ENCODE peak calls at places on chromosomes 4 and X, in five cellular contexts. X is Peyer's patch, K is breast epithelium, I is heart left ventricle, W is heart right ventricle. N is an unnamed sample. For H3K36me3 and H3K27me3, the result is how much of the 10 kb centered on the place peaks cover.

GRCh38 chr4:88522702-88523324 is 763 bp downstream of the PYURF start:
- DNase-seq in X (peak), K (no peak), I (peak), W (peak), N (peak)

GRCh38 chrX:70444326-70445196 is at the start of gene DLG3:
- DNase-seq in X (peak), K (no peak), I (no peak), W (no peak), N (no peak)

GRCh38 chrX:6026980-6027379 is 201.7 kb downstream of the NLGN4X start:
- DNase-seq in X (no peak), K (no peak), I (no peak), W (no peak), N (no peak)

GRCh38 chr4:27218013-27218412 is 357.4 kb downstream of the STIM2 start:
- DNase-seq in X (no peak), K (no peak), I (no peak), W (no peak), N (no peak)

GRCh38 chr4:7108660-7109059 is 40.8 kb upstream of the GRPEL1 start:
- DNase-seq in X (no peak), K (no peak), I (no peak), W (no peak), N (no peak)

GRCh38 chr4:91426725-91427124 is 877.0 kb upstream of the GRID2 start:
- DNase-seq in X (no peak), K (no peak), I (no peak), W (no peak), N (no peak)

GRCh38 chrX:50691820-50692219 is 122.2 kb downstream of the SHROOM4 start:
- DNase-seq in X (no peak), K (no peak), I (no peak), W (no peak), N (no peak)

GRCh38 chr4:73683033-73683432 is 57.3 kb upstream of the CXCL8 start:
- DNase-seq in X (no peak), K (no peak), I (no peak), W (no peak), N (no peak)

GRCh38 chr4:150581611-150582010 is 340 bp upstream of the MAB21L2 start:
- DNase-seq in X (no peak), K (no peak), I (no peak), W (no peak), N (no peak)

GRCh38 chrX:149961572-149961971 is 23.3 kb upstream of the EOLA2 start:
- DNase-seq in X (no peak), K (no peak), I (no peak), W (no peak), N (no peak)

GRCh38 chr4:153458969-153459368 is 7.2 kb upstream of the TMEM131L start:
- DNase-seq in X (no peak), K (no peak), I (no peak), W (no peak), N (no peak)

GRCh38 chrX:154516655-154517100 is 646 bp upstream of the FAM3A start:
- DNase-seq in X (no peak), K (no peak), I (no peak), W (no peak), N (no peak)

GRCh38 chr4:113276448-113277158 is 227.2 kb downstream of the ANK2 start:
- DNase-seq in X (no peak), K (no peak), I (peak), W (no peak), N (no peak)

GRCh38 chrX:46978341-46979291 is 66.4 kb downstream of the JADE3 start:
- DNase-seq in X (peak), K (peak), I (peak), W (peak), N (peak)

GRCh38 chrX:67543818-67544217 is at the start of gene AR:
- DNase-seq in X (no peak), K (peak), I (peak), W (peak), N (peak)

GRCh38 chrX:39709364-39709763 is 388.4 kb downstream of the BCOR start:
- DNase-seq in X (no peak), K (no peak), I (no peak), W (no peak), N (no peak)

GRCh38 chr4:6772223-6772928 is 10.2 kb upstream of the KIAA0232 start:
- DNase-seq in X (no peak), K (peak), I (no peak), W (no peak), N (no peak)

GRCh38 chr4:146521543-146522097 is at the start of gene SLC10A7:
- DNase-seq in X (peak), K (peak), I (peak), W (peak), N (peak)

GRCh38 chr4:7485096-7485495 is 50.4 kb upstream of the PSAPL1 start:
- DNase-seq in X (no peak), K (no peak), I (no peak), W (no peak), N (peak)

DNA sequence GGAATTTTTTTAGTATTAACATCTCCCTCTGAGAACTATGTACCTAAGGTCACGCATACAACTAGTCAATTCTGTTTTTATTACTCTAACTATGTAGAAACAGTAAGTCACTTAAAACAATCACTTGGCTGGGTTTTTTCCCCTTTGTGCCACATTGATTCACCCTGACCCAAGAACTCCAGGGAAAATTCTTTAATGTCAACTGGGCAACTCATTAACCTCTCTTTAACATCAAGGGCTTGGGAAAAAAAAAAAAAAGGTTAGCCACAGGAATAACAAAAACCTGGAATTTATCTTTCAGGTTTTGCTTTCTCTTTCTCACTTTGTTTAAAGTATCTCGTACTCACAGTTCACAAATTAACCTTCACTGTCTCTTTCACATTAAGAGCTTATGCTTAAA is 8.1 kb downstream of the RPL9 start:
- DNase-seq in X (no peak), K (no peak), I (no peak), W (no peak), N (no peak)
- H3K36me3 ChIP-seq in X (under half), K (under half), I (half or more), W (half or more), N (half or more)

DNA sequence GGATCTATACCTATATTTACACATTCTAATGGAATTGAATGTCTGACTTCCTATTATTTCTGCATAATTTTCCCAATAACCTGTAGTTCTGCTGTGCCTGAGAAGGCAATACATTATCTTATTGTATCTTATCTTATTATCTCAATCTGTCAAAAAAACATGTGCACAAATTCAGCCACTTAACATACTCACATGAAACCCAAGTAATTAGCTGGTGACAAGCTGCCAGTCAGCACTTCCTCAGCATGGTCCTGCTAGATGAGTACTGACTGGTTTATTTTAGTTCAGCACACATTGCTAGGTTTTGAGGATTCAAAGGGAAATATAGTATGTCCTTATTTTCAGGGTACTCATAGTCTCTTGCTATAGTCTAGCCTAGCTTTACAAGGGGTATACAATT is 17.9 kb upstream of the FGG start:
- DNase-seq in X (no peak), K (no peak), I (no peak), W (no peak), N (no peak)
- H3K27me3 ChIP-seq in X (under half), K (under half), I (half or more), W (under half), N (under half)

DNA sequence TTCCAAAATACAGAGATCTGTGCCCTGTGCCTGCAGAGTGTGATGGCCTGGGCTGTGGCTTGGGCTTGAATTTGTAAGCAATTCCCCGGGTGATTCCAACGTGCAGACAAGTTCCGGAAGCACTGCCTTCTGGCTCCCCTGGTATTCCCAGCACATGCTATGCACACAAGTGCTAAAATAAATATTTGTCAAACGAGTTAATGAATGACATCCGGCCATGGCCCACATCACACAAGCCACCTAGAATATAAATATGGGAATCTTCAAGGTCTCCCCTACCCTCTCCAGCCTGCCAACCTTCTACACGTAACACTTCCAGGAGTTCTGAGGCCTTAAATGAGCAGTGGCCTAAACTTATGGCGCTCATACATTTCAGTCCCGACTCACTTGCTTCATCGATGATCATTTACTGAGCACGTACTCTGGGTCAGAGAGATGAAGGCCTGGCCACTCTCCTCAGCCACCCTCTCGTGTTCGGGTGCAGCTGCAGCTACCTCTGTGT is 21.3 kb downstream of the DCTD start:
- DNase-seq in X (no peak), K (no peak), I (no peak), W (no peak), N (no peak)
- H3K36me3 ChIP-seq in X (under half), K (under half), I (half or more), W (half or more), N (under half)

DNA sequence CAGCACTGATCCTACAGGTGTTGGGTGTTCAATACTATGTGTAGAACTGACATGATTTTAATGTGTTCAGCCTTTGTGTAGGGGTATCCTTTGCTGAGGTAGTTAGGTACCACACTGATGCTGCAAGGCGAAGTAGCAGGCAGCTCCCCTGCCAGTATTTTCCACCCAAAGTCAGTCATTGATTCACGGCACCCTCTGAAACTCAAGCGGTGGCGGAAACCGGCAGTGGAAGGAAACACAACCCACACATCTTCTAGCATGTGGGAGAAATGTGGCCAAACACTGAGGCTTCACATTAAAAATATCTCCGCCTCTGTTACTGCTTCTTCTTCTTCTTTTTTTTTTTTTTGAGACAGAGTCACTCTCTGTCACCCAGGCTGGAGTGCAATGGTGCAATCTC is 126.3 kb downstream of the AASDH start:
- DNase-seq in X (no peak), K (no peak), I (no peak), W (no peak), N (no peak)
- H3K27me3 ChIP-seq in X (under half), K (under half), I (under half), W (under half), N (under half)

GRCh38 chrX:136863826-136864225 is 16.7 kb downstream of the RBMX start:
- DNase-seq in X (no peak), K (no peak), I (no peak), W (no peak), N (no peak)
- H3K36me3 ChIP-seq in X (under half), K (under half), I (half or more), W (half or more), N (under half)

GRCh38 chr4:3010998-3011397 is 47.6 kb downstream of the GRK4 start:
- DNase-seq in X (no peak), K (no peak), I (no peak), W (no peak), N (no peak)
- H3K27me3 ChIP-seq in X (under half), K (under half), I (under half), W (under half), N (under half)

GRCh38 chrX:147950352-147950751 is 30.8 kb upstream of the FMR1NB start:
- DNase-seq in X (no peak), K (no peak), I (no peak), W (no peak), N (no peak)

GRCh38 chrX:147948531-147948930 is 32.6 kb upstream of the FMR1NB start:
- DNase-seq in X (no peak), K (no peak), I (no peak), W (no peak), N (no peak)

GRCh38 chrX:147945286-147945685 is 33.6 kb downstream of the FMR1 start:
- DNase-seq in X (no peak), K (no peak), I (no peak), W (no peak), N (no peak)
- H3K36me3 ChIP-seq in X (under half), K (under half), I (half or more), W (half or more), N (under half)

DNA sequence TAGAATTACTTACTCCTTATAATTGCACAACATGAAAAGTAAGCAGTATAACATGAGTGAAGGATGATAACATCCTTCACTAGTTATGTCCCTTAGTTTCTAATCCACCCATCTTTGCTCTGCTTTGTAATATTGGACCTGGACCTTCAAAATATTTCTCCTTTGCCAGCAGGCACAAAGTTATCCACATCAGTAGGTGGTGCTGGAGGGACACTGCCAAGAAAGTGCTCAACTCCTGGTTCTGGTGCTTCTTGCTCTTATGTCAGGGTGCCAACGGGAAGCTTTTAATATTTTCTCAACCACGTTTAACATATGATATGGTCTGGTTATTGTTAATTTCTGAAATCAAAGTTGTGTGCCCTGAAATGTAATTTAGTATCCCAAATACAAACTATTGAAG is 49.1 kb downstream of the TMEM165 start:
- DNase-seq in X (no peak), K (no peak), I (no peak), W (no peak), N (no peak)
- H3K27me3 ChIP-seq in X (under half), K (under half), I (under half), W (under half), N (under half)

DNA sequence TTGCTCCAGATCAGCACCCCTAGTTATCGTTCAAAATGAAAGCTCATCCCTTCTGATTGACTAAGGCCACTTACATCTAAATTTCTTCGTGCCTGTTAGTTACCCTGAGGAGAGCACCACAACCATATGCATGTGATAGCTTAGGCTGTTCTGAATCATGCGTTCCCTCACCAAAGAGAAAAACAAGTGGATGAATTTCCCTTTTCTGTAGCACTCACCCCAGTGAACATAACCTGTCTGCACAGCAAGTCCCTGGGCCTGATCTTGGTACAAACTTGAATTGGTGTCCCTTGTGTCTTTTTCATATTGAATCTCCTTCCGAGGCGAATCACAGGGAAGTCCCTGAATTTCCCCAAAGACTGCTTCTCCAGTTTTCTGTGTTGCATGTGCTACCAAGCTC is 100.5 kb downstream of the KLHL8 start:
- DNase-seq in X (no peak), K (no peak), I (no peak), W (no peak), N (no peak)
- H3K36me3 ChIP-seq in X (under half), K (under half), I (half or more), W (half or more), N (half or more)

N was measured in left lung.